ENCODE peak calls at places on chromosomes 16 and 17, in ten cellular contexts. H is adrenal gland, P is AG10803, R is NB4, I is cardiac fibroblast, G is dorsolateral prefrontal cortex, Z is A549, Q is lower leg skin, X is heart right ventricle, T is psoas muscle. S is an unnamed sample.

GRCh38 chr16:86732621-86733297 is 154.4 kb downstream of the FOXL1 start:
- DNase-seq in H (no peak), P (peak; percentile 18), R (no peak), I (no peak), G (no peak), Z (no peak), Q (no peak), X (no peak), T (no peak), S (no peak)

GRCh38 chr17:5485270-5486205 is at the start of gene DERL2:
- DNase-seq in H (no peak), P (peak; percentile 35), R (peak; percentile 44), I (peak; percentile 53), G (no peak), Z (peak; percentile 74), Q (peak; percentile 78), X (no peak), T (no peak), S (no peak)

GRCh38 chr17:65231086-65231485 is 93.9 kb downstream of the RGS9 start:
- DNase-seq in H (no peak), P (no peak), R (no peak), I (peak; percentile 13), G (no peak), Z (no peak), Q (no peak), X (no peak), T (no peak), S (no peak)

GRCh38 chr17:79627766-79628690 is 17.2 kb upstream of the RBFOX3 start:
- DNase-seq in H (no peak), P (no peak), R (no peak), I (no peak), G (peak; percentile 9), Z (no peak), Q (peak; percentile 70), X (peak; percentile 1), T (no peak), S (no peak)

GRCh38 chr16:29995330-29995910 is at the start of gene HIRIP3:
- DNase-seq in H (peak; percentile 91), P (peak; percentile 63), R (peak; percentile 87), I (peak; percentile 81), G (peak; percentile 77), Z (peak; percentile 86), Q (peak; percentile 97), X (peak; percentile 90), T (peak; percentile 90), S (peak; percentile 92)

GRCh38 chr17:2033128-2033527 is 3.2 kb downstream of the DPH1 start:
- DNase-seq in H (no peak), P (no peak), R (no peak), I (no peak), G (no peak), Z (no peak), Q (no peak), X (no peak), T (no peak), S (no peak)

GRCh38 chr16:70589998-70590471 is 56.3 kb upstream of the IL34 start:
- DNase-seq in H (no peak), P (peak; percentile 47), R (no peak), I (peak; percentile 65), G (no peak), Z (peak; percentile 57), Q (peak; percentile 88), X (peak; percentile 39), T (no peak), S (no peak)

GRCh38 chr16:82846806-82847205 is 220.0 kb downstream of the CDH13 start:
- DNase-seq in H (no peak), P (peak; percentile 26), R (no peak), I (peak; percentile 33), G (no peak), Z (no peak), Q (no peak), X (no peak), T (no peak), S (no peak)

GRCh38 chr17:9185688-9186289 is 164.5 kb downstream of the NTN1 start:
- DNase-seq in H (no peak), P (no peak), R (peak; percentile 69), I (no peak), G (no peak), Z (no peak), Q (no peak), X (no peak), T (no peak), S (no peak)

GRCh38 chr16:57253410-57253927 is 8.4 kb downstream of the ARL2BP start:
- DNase-seq in H (no peak), P (no peak), R (no peak), I (peak; percentile 41), G (no peak), Z (no peak), Q (no peak), X (no peak), T (no peak), S (no peak)

GRCh38 chr16:11582157-11582814 is 4.4 kb downstream of the LITAF start:
- DNase-seq in H (no peak), P (no peak), R (no peak), I (no peak), G (no peak), Z (no peak), Q (no peak), X (no peak), T (no peak), S (peak; percentile 60)

GRCh38 chr16:89557230-89557935 is 3.1 kb upstream of the RPL13 start:
- DNase-seq in H (peak; percentile 88), P (peak; percentile 61), R (peak; percentile 83), I (peak; percentile 86), G (peak; percentile 90), Z (peak; percentile 78), Q (peak; percentile 94), X (peak; percentile 78), T (peak; percentile 85), S (peak; percentile 81)

GRCh38 chr16:59567496-59567895 is 833.4 kb upstream of the GOT2 start:
- DNase-seq in H (no peak), P (no peak), R (no peak), I (no peak), G (no peak), Z (no peak), Q (no peak), X (no peak), T (no peak), S (no peak)

GRCh38 chr17:78588258-78589030 is 11.2 kb upstream of the DNAH17 start:
- DNase-seq in H (no peak), P (no peak), R (no peak), I (no peak), G (no peak), Z (no peak), Q (no peak), X (no peak), T (no peak), S (no peak)

GRCh38 chr17:48642059-48642842 is 16.1 kb upstream of the HOXB9 start:
- DNase-seq in H (no peak), P (peak; percentile 59), R (no peak), I (no peak), G (no peak), Z (peak; percentile 55), Q (no peak), X (no peak), T (no peak), S (no peak)
- TF ChIP-seq CTCF in H (no peak), P (no peak), R (no peak), I (no peak), G (no peak), Z (peak; percentile 24), Q (no peak), X (no peak), T (no peak), S (no peak)

GRCh38 chr16:85606920-85607319 is 6.2 kb upstream of the GSE1 start:
- DNase-seq in H (no peak), P (no peak), R (no peak), I (no peak), G (no peak), Z (no peak), Q (no peak), X (no peak), T (no peak), S (no peak)
- H3K4me3 ChIP-seq in H (no peak overlapping the region), P (no peak overlapping the region), R (no peak overlapping the region), I (no peak overlapping the region), G (no peak overlapping the region), Z (no peak overlapping the region), Q (no peak overlapping the region), X (no peak overlapping the region), T (no peak overlapping the region), S (no peak overlapping the region)

DNA sequence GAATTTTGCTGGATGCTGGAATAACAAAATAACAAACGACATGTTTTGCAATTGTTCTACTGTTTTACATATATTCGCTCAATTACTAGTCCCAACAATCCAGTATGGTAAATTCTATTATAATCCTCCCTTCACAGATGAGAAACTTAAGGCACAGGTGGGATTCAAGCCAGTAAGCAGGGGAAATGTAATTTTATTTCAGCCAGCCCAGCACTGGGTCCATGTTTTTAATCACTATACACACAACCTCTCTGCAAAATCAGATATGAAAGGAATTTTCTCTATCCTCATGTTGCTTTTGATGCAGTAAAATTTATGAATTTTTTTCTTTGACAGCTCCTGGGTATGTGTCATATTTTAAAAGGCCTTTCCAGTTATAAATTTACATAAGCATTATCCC is 4.4 kb downstream of the KRTAP4-5 start:
- DNase-seq in H (no peak), P (no peak), R (no peak), I (no peak), G (no peak), Z (no peak), Q (no peak), X (no peak), T (no peak), S (no peak)
- TF ChIP-seq CTCF in H (no peak), P (no peak), R (no peak), I (no peak), G (no peak), Z (no peak), Q (no peak), X (no peak), T (no peak), S (no peak)

GRCh38 chr17:77366206-77366557 is 225.4 kb downstream of the SEC14L1 start:
- DNase-seq in H (no peak), P (no peak), R (no peak), I (no peak), G (no peak), Z (no peak), Q (no peak), X (no peak), T (no peak), S (no peak)
- H3K4me3 ChIP-seq in H (no peak overlapping the region), P (no peak overlapping the region), R (no peak overlapping the region), I (no peak overlapping the region), G (no peak overlapping the region), Z (no peak overlapping the region), Q (no peak overlapping the region), X (no peak overlapping the region), T (no peak overlapping the region), S (no peak overlapping the region)

S was measured in GM12865.